ENCODE peak calls at places on chromosomes 13 and 19, in six cellular contexts. One of them, this sample, is unnamed. For H3K27me3, the result is how much of the 10 kb centered on the place peaks cover.

GRCh38 chr13:98295371-98295770 is 118.3 kb upstream of the RNF113B start:
- DNase-seq in Peyer's patch: no peak
- DNase-seq in tibial nerve: no peak
- DNase-seq in right cardiac atrium: no peak
- DNase-seq in uterus: no peak
- DNase-seq in left lung: no peak
- DNase-seq in this sample: no peak

GRCh38 chr19:5547881-5548280 is 19.9 kb downstream of the TINCR start:
- DNase-seq in Peyer's patch: no peak
- DNase-seq in tibial nerve: no peak
- DNase-seq in right cardiac atrium: no peak
- DNase-seq in uterus: no peak
- DNase-seq in left lung: no peak
- DNase-seq in this sample: no peak

GRCh38 chr13:42048323-42048624 is 174 bp upstream of the DGKH start:
- DNase-seq in Peyer's patch: no peak
- DNase-seq in tibial nerve: no peak
- DNase-seq in right cardiac atrium: no peak
- DNase-seq in uterus: no peak
- DNase-seq in left lung: no peak
- DNase-seq in this sample: no peak

GRCh38 chr13:30409911-30410704 is 12.2 kb upstream of the UBE2L5 start:
- DNase-seq in Peyer's patch: no peak
- DNase-seq in tibial nerve: no peak
- DNase-seq in right cardiac atrium: peak
- DNase-seq in uterus: peak
- DNase-seq in left lung: no peak
- DNase-seq in this sample: no peak

GRCh38 chr13:100210966-100211710 is 122.2 kb downstream of the PCCA start:
- DNase-seq in Peyer's patch: no peak
- DNase-seq in tibial nerve: no peak
- DNase-seq in right cardiac atrium: no peak
- DNase-seq in uterus: no peak
- DNase-seq in left lung: no peak
- DNase-seq in this sample: no peak

GRCh38 chr19:11931513-11931912 is 6.6 kb downstream of the ZNF700 start:
- DNase-seq in Peyer's patch: no peak
- DNase-seq in tibial nerve: no peak
- DNase-seq in right cardiac atrium: no peak
- DNase-seq in uterus: no peak
- DNase-seq in left lung: no peak
- DNase-seq in this sample: no peak

GRCh38 chr19:23287620-23288019 is 37.4 kb upstream of the ZNF724 start:
- DNase-seq in Peyer's patch: no peak
- DNase-seq in tibial nerve: no peak
- DNase-seq in right cardiac atrium: no peak
- DNase-seq in uterus: no peak
- DNase-seq in left lung: no peak
- DNase-seq in this sample: no peak

GRCh38 chr19:40331052-40331451 is 17.1 kb downstream of the C19orf47 start:
- DNase-seq in Peyer's patch: no peak
- DNase-seq in tibial nerve: no peak
- DNase-seq in right cardiac atrium: no peak
- DNase-seq in uterus: no peak
- DNase-seq in left lung: peak
- DNase-seq in this sample: no peak

GRCh38 chr19:57436392-57436791 is 1.3 kb downstream of the ZNF749 start:
- DNase-seq in Peyer's patch: no peak
- DNase-seq in tibial nerve: no peak
- DNase-seq in right cardiac atrium: no peak
- DNase-seq in uterus: no peak
- DNase-seq in left lung: no peak
- DNase-seq in this sample: no peak

GRCh38 chr19:45103200-45103624 is 10.2 kb downstream of the PPP1R37 start:
- DNase-seq in Peyer's patch: peak
- DNase-seq in tibial nerve: no peak
- DNase-seq in right cardiac atrium: no peak
- DNase-seq in uterus: no peak
- DNase-seq in left lung: no peak
- DNase-seq in this sample: no peak

GRCh38 chr13:33139186-33139585 is 123.0 kb downstream of the KL start:
- DNase-seq in Peyer's patch: no peak
- DNase-seq in tibial nerve: peak
- DNase-seq in right cardiac atrium: peak
- DNase-seq in uterus: peak
- DNase-seq in left lung: peak
- DNase-seq in this sample: no peak

GRCh38 chr13:79311456-79311855 is 94.6 kb downstream of the RBM26 start:
- DNase-seq in Peyer's patch: no peak
- DNase-seq in tibial nerve: no peak
- DNase-seq in right cardiac atrium: no peak
- DNase-seq in uterus: no peak
- DNase-seq in left lung: no peak
- DNase-seq in this sample: no peak

GRCh38 chr13:50678464-50679162 is 164.9 kb downstream of the DLEU7 start:
- DNase-seq in Peyer's patch: no peak
- DNase-seq in tibial nerve: no peak
- DNase-seq in right cardiac atrium: no peak
- DNase-seq in uterus: no peak
- DNase-seq in left lung: no peak
- DNase-seq in this sample: no peak

GRCh38 chr13:20264271-20265018 is 32.3 kb upstream of the GJB6 start:
- DNase-seq in Peyer's patch: no peak
- DNase-seq in tibial nerve: no peak
- DNase-seq in right cardiac atrium: no peak
- DNase-seq in uterus: no peak
- DNase-seq in left lung: no peak
- DNase-seq in this sample: no peak

GRCh38 chr13:67063036-67063435 is 167.1 kb downstream of the PCDH9 start:
- DNase-seq in Peyer's patch: no peak
- DNase-seq in tibial nerve: no peak
- DNase-seq in right cardiac atrium: no peak
- DNase-seq in uterus: no peak
- DNase-seq in left lung: no peak
- DNase-seq in this sample: no peak

GRCh38 chr19:1130801-1131717 is 27.3 kb downstream of the GPX4 start:
- DNase-seq in Peyer's patch: peak
- DNase-seq in tibial nerve: no peak
- DNase-seq in right cardiac atrium: no peak
- DNase-seq in uterus: peak
- DNase-seq in left lung: no peak
- DNase-seq in this sample: no peak

GRCh38 chr13:45451282-45451681 is 13.5 kb upstream of the COG3 start:
- DNase-seq in Peyer's patch: no peak
- DNase-seq in tibial nerve: no peak
- DNase-seq in right cardiac atrium: no peak
- DNase-seq in uterus: no peak
- DNase-seq in left lung: no peak
- DNase-seq in this sample: no peak

GRCh38 chr13:76823969-76824368 is 62.2 kb downstream of the KCTD12 start:
- DNase-seq in Peyer's patch: no peak
- DNase-seq in tibial nerve: no peak
- DNase-seq in right cardiac atrium: no peak
- DNase-seq in uterus: no peak
- DNase-seq in left lung: no peak
- DNase-seq in this sample: no peak

GRCh38 chr19:53192771-53193533 is at the start of gene ZNF665:
- DNase-seq in Peyer's patch: peak
- DNase-seq in tibial nerve: peak
- DNase-seq in right cardiac atrium: peak
- DNase-seq in uterus: peak
- DNase-seq in left lung: peak
- DNase-seq in this sample: peak

GRCh38 chr19:46970815-46971214 is 48.8 kb upstream of the NPAS1 start:
- DNase-seq in Peyer's patch: no peak
- DNase-seq in tibial nerve: no peak
- DNase-seq in right cardiac atrium: peak
- DNase-seq in uterus: no peak
- DNase-seq in left lung: no peak
- DNase-seq in this sample: no peak

GRCh38 chr19:6425732-6426686 is 1.4 kb upstream of the KHSRP start:
- DNase-seq in Peyer's patch: no peak
- DNase-seq in tibial nerve: no peak
- DNase-seq in right cardiac atrium: peak
- DNase-seq in uterus: peak
- DNase-seq in left lung: no peak
- DNase-seq in this sample: no peak

GRCh38 chr19:8404391-8405151 is 8.5 kb upstream of the MARCHF2 start:
- DNase-seq in Peyer's patch: no peak
- DNase-seq in tibial nerve: no peak
- DNase-seq in right cardiac atrium: peak
- DNase-seq in uterus: no peak
- DNase-seq in left lung: no peak
- DNase-seq in this sample: no peak

GRCh38 chr13:60226507-60226906 is 62.8 kb upstream of the DIAPH3 start:
- DNase-seq in Peyer's patch: no peak
- DNase-seq in tibial nerve: no peak
- DNase-seq in right cardiac atrium: no peak
- DNase-seq in uterus: no peak
- DNase-seq in left lung: no peak
- DNase-seq in this sample: no peak

GRCh38 chr13:99237981-99238662 is 20.1 kb downstream of the GPR18 start:
- DNase-seq in Peyer's patch: no peak
- DNase-seq in tibial nerve: no peak
- DNase-seq in right cardiac atrium: no peak
- DNase-seq in uterus: no peak
- DNase-seq in left lung: no peak
- DNase-seq in this sample: no peak

GRCh38 chr13:19959141-19959830 is 759 bp downstream of the ZMYM2 start:
- DNase-seq in Peyer's patch: peak
- DNase-seq in tibial nerve: peak
- DNase-seq in right cardiac atrium: peak
- DNase-seq in uterus: peak
- DNase-seq in left lung: peak
- DNase-seq in this sample: peak

GRCh38 chr19:9757544-9758501 is 10.7 kb downstream of the ZNF846 start:
- DNase-seq in Peyer's patch: no peak
- DNase-seq in tibial nerve: no peak
- DNase-seq in right cardiac atrium: no peak
- DNase-seq in uterus: no peak
- DNase-seq in left lung: no peak
- DNase-seq in this sample: no peak

GRCh38 chr19:57664269-57665127 is 4.2 kb upstream of the ZSCAN4 start:
- DNase-seq in Peyer's patch: no peak
- DNase-seq in tibial nerve: no peak
- DNase-seq in right cardiac atrium: peak
- DNase-seq in uterus: peak
- DNase-seq in left lung: peak
- DNase-seq in this sample: no peak

GRCh38 chr19:58279042-58279924 is 528 bp downstream of the ZNF8 start:
- DNase-seq in Peyer's patch: peak
- DNase-seq in tibial nerve: peak
- DNase-seq in right cardiac atrium: peak
- DNase-seq in uterus: peak
- DNase-seq in left lung: peak
- DNase-seq in this sample: peak

GRCh38 chr19:55437410-55437809 is 5.7 kb downstream of the SHISA7 start:
- DNase-seq in Peyer's patch: no peak
- DNase-seq in tibial nerve: no peak
- DNase-seq in right cardiac atrium: peak
- DNase-seq in uterus: no peak
- DNase-seq in left lung: peak
- DNase-seq in this sample: peak

GRCh38 chr19:29769997-29770396 is 41.8 kb upstream of the CCNE1 start:
- DNase-seq in Peyer's patch: no peak
- DNase-seq in tibial nerve: no peak
- DNase-seq in right cardiac atrium: no peak
- DNase-seq in uterus: no peak
- DNase-seq in left lung: no peak
- DNase-seq in this sample: no peak

GRCh38 chr13:39036212-39036611 is 1.7 kb downstream of the PROSER1 start:
- DNase-seq in Peyer's patch: no peak
- DNase-seq in tibial nerve: no peak
- DNase-seq in right cardiac atrium: no peak
- DNase-seq in uterus: no peak
- DNase-seq in left lung: no peak
- DNase-seq in this sample: no peak
- H3K27ac ChIP-seq in Peyer's patch: no peak
- H3K27ac ChIP-seq in tibial nerve: no peak
- H3K27ac ChIP-seq in right cardiac atrium: no peak
- H3K27ac ChIP-seq in uterus: no peak
- H3K27ac ChIP-seq in left lung: no peak
- H3K27ac ChIP-seq in this sample: no peak

DNA sequence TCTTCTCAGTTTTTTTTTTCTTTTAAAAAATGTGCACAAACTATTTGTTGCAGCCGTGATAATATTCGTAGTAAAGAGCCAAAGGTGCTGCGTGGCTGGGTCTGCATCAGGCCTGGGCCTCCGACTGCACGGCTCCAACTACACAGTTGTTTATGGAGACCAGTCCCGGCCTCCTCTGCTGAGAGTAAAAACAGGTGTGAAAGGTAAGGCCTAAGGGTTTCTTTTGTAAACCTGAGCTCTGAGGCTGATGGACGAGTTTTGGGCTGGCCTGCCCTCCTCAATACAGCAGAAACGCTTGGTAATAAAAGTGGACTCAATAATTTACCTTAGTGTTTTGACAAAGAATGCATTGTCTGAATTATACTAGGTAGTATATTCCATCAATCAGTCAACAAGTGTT is 3.9 kb downstream of the MBNL2 start:
- DNase-seq in Peyer's patch: no peak
- DNase-seq in tibial nerve: no peak
- DNase-seq in right cardiac atrium: no peak
- DNase-seq in uterus: no peak
- DNase-seq in left lung: no peak
- DNase-seq in this sample: no peak
- H3K27me3 ChIP-seq in Peyer's patch: under half
- H3K27me3 ChIP-seq in tibial nerve: under half
- H3K27me3 ChIP-seq in right cardiac atrium: under half
- H3K27me3 ChIP-seq in uterus: under half
- H3K27me3 ChIP-seq in left lung: under half
- H3K27me3 ChIP-seq in this sample: under half

DNA sequence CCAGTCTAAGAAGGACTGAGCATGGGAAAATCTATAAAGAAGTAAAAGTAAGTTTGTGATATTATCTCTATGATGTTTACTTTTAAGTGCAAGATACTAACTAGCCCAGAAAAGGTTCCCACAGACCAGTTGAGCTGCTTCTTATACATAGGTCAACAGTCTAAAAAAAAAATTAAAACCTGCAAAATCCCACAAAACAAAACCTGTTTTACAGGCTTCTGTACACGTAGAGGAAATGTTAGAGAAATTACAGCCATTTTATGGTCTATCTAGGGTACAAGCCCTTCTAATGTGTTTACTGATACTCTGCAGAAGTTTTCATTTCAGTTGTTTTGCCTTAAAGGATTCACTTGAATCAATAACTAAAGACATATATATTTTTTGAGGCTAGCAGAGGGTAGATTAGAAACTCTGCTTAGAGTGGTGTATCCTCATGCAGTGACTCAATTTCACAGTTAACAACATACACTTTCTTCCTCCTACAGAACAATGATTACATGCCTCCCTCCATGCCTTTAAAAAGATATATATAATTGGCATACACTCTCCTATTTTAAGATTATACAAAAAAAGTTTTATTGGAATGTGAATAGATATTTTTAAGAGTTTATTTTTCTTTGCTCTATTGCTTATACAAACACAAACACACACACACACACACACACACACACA is 43.9 kb downstream of the CAB39L start:
- DNase-seq in Peyer's patch: no peak
- DNase-seq in tibial nerve: no peak
- DNase-seq in right cardiac atrium: no peak
- DNase-seq in uterus: no peak
- DNase-seq in left lung: no peak
- DNase-seq in this sample: no peak
- H3K27ac ChIP-seq in Peyer's patch: no peak
- H3K27ac ChIP-seq in tibial nerve: peak
- H3K27ac ChIP-seq in right cardiac atrium: no peak
- H3K27ac ChIP-seq in uterus: peak
- H3K27ac ChIP-seq in left lung: no peak
- H3K27ac ChIP-seq in this sample: no peak

GRCh38 chr19:17555929-17556813 is 722 bp downstream of the COLGALT1 start:
- DNase-seq in Peyer's patch: peak
- DNase-seq in tibial nerve: no peak
- DNase-seq in right cardiac atrium: peak
- DNase-seq in uterus: peak
- DNase-seq in left lung: peak
- DNase-seq in this sample: no peak
- H3K27me3 ChIP-seq in Peyer's patch: under half
- H3K27me3 ChIP-seq in tibial nerve: under half
- H3K27me3 ChIP-seq in right cardiac atrium: under half
- H3K27me3 ChIP-seq in uterus: under half
- H3K27me3 ChIP-seq in left lung: under half
- H3K27me3 ChIP-seq in this sample: under half

This sample was measured in RWPE2.